ENCODE peak calls at places on chromosome 11, in four cellular contexts. H, Y, A and M are unnamed samples.

GRCh38 chr11:83599066-83599465 is 312.9 kb upstream of the CCDC90B start:
- DNase-seq in A (no peak), H (peak), Y (no peak), M (no peak)

GRCh38 chr11:121890377-121890776 is 225.6 kb downstream of the BLID start:
- DNase-seq in A (no peak), H (no peak), Y (peak), M (no peak)

GRCh38 chr11:92707173-92707619 is 262.3 kb upstream of the MTNR1B start:
- DNase-seq in H (no peak), Y (no peak), A (no peak), M (no peak)

GRCh38 chr11:64235427-64236161 is 1.2 kb downstream of the VEGFB start:
- DNase-seq in H (no peak), Y (no peak), A (no peak), M (no peak)

GRCh38 chr11:108857382-108857781 is 192.5 kb downstream of the DDX10 start:
- DNase-seq in Y (no peak), A (no peak), H (no peak), M (no peak)

GRCh38 chr11:114059278-114059983 is at the start of gene ZBTB16:
- DNase-seq in A (peak), H (peak), Y (no peak), M (peak)

GRCh38 chr11:3341298-3341697 is 37.6 kb downstream of the ZNF195 start:
- DNase-seq in Y (no peak), H (peak), A (peak), M (peak)

GRCh38 chr11:128400382-128401203 is 186.8 kb downstream of the ETS1 start:
- DNase-seq in Y (peak), H (no peak), A (no peak), M (no peak)

GRCh38 chr11:104191124-104191523 is 27.2 kb upstream of the PDGFD start:
- DNase-seq in A (no peak), H (peak), Y (peak), M (no peak)

GRCh38 chr11:12868315-12869073 is 140.6 kb upstream of the RASSF10 start:
- DNase-seq in Y (peak), H (peak), A (no peak), M (no peak)

GRCh38 chr11:69209936-69210659 is 54.4 kb downstream of the SMIM38 start:
- DNase-seq in H (peak), Y (no peak), A (no peak), M (no peak)

GRCh38 chr11:111326824-111327223 is 28.5 kb downstream of the POU2AF3 start:
- DNase-seq in Y (no peak), A (no peak), H (no peak), M (no peak)

GRCh38 chr11:69961738-69962137 is 116.4 kb upstream of the ANO1 start:
- DNase-seq in A (no peak), Y (no peak), H (no peak), M (no peak)

GRCh38 chr11:45997599-45997998 is 75.1 kb downstream of the LARGE2 start:
- DNase-seq in A (no peak), Y (no peak), H (peak), M (no peak)
- H3K4me2 ChIP-seq in A (no peak), Y (no peak), H (no peak), M (no peak)

DNA sequence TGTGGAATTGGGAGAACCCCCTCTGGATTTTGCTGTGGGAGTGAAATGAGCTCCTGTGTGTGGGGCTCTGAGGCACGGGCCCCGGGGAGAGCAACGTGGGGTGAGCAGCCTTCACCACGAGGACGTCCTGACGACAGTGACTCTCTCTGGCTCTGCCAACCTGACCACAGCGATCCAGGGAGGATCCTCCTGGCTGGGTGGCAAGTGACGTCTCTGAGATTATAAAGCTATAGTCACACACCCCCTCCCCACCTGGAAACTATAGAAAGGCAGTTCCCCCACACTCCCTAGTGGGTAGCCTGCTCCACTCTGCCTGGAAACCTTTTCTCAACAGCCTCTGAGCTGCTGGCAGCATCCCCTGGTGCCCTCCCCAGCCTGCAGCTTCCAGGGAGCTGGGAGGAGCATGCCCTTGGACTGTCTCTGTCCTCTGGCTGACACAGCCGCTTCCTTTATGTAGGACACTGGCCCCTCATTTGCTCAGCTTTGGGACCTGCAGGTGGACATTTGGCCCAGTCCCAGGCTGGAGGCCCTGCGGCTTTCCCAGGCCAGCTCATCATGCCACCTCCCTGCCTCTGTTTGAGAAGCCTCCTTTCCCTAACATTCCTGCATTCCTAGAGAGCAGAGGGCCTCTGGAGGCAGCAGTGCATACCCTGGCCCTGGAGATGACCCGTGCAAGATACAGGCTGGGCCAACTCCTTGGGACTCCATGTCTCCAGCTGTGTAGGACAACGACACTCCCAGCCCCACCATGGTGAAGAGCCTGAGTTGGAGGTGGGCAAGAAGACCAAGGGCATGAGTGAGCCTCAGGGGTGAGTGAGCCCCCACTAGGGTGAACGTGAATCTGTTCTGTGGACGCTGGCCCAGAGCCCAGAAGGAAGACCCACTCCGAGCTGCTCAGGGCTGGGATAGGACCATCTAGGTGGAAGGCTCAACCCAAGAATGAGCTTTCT is 314.0 kb downstream of the NTM start:
- DNase-seq in H (peak), Y (no peak), A (no peak), M (peak)
- H3K56ac ChIP-seq in H (no peak), Y (no peak), A (no peak), M (no peak)

GRCh38 chr11:10603721-10604297 is 35.3 kb upstream of the LYVE1 start:
- DNase-seq in A (no peak), Y (no peak), H (no peak), M (no peak)

GRCh38 chr11:10604340-10604748 is 35.9 kb upstream of the LYVE1 start:
- DNase-seq in H (no peak), Y (peak), A (no peak), M (no peak)

GRCh38 chr11:10606536-10607208 is 38.2 kb upstream of the LYVE1 start:
- DNase-seq in A (no peak), Y (peak), H (no peak), M (no peak)

GRCh38 chr11:10607462-10607861 is 39.0 kb upstream of the LYVE1 start:
- DNase-seq in A (no peak), H (no peak), Y (no peak), M (no peak)

GRCh38 chr11:10605941-10606381 is 37.5 kb upstream of the LYVE1 start:
- DNase-seq in H (peak), A (no peak), Y (peak), M (peak)
- H3K18ac ChIP-seq in H (peak), A (no peak), Y (peak), M (no peak)

GRCh38 chr11:95304777-95305176 is 73.8 kb upstream of the SESN3 start:
- DNase-seq in A (no peak), Y (no peak), H (no peak), M (no peak)
- H3K4me2 ChIP-seq in A (no peak), Y (no peak), H (no peak), M (no peak)

GRCh38 chr11:1556278-1557167 is 15.5 kb downstream of the DUSP8 start:
- DNase-seq in H (no peak), Y (no peak), A (no peak), M (peak)
- H3K56ac ChIP-seq in H (no peak), Y (no peak), A (no peak), M (no peak)

DNA sequence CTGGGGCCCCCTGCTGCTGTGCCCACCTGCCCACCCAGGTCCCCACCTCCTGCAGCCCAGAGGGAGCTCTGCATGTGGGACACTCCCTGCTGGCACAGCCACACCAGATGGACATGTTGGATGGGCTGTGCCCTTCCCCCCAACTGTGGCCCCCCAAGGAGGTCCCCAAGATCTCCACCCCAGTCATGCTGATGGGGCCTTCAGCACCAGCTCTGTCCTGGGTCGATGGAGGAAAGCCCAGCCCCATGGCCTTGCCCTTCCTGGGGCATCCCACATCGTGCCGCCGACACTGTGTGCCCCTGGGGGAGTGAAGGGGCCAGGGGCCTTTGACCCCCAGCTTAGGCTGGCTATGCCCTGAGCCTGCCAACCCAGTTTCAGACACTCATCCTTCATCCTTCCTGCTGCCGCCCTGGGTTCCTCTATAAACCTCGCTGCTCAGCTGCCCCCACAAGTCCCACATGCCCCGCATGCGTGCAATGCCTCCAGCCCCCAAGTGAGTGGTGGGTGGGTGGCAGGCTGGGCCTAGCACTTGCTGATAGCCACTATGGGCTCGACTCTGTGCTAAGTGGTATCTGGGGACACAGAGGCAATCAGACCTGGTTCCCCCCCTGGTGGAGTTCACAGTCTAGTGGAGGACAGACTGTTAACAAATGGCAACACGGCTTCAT is 3.9 kb upstream of the DPP3 start:
- DNase-seq in H (no peak), A (no peak), Y (no peak), M (no peak)
- H3K18ac ChIP-seq in H (no peak), A (peak), Y (no peak), M (no peak)

DNA sequence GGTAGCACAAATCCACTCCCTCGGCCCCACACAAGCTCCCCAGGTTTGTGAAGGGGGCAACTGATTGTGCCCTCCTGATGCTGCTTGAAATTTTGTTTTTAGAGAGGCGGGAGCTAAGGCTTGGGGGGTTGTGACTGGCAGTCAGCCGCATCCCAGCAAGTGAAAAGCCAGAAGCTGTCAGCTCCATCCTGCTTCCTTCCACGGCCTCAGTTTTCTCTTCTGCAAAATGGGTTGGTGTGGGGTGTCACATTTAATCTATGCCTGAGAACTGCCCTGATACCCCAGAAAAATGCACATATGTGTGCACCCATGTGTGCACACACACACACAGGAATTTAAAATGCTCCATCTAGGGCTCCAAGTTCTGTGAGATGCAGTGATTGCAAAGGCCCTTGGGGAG is 358.6 kb downstream of the TENM4 start:
- DNase-seq in Y (no peak), A (no peak), H (no peak), M (no peak)
- H3K4me2 ChIP-seq in Y (no peak), A (no peak), H (no peak), M (no peak)

GRCh38 chr11:88167853-88168252 is 7.4 kb downstream of the RAB38 start:
- DNase-seq in H (no peak), A (no peak), Y (peak), M (no peak)
- H3K56ac ChIP-seq in H (no peak), A (no peak), Y (no peak), M (no peak)